ENCODE peak calls at places on chromosomes 12 and 14, in four cellular contexts. L, J, A and Z are unnamed samples.

GRCh38 chr14:58118097-58118496 is 33.9 kb downstream of the ARMH4 start:
- DNase-seq in L (no peak), J (no peak), A (no peak), Z (peak)

GRCh38 chr14:90837355-90837754 is 21.1 kb upstream of the TTC7B start:
- DNase-seq in L (no peak), J (no peak), A (no peak), Z (no peak)

GRCh38 chr14:96136361-96136760 is 68.3 kb upstream of the BDKRB2 start:
- DNase-seq in L (no peak), J (peak), A (no peak), Z (peak)

GRCh38 chr12:64419696-64420095 is 15.5 kb downstream of the XPOT start:
- DNase-seq in L (no peak), J (no peak), A (no peak), Z (no peak)

GRCh38 chr12:41942355-41942754 is 202.3 kb downstream of the GXYLT1 start:
- DNase-seq in L (no peak), J (no peak), A (no peak), Z (no peak)

GRCh38 chr14:95361373-95362179 is 41.9 kb upstream of the CLMN start:
- DNase-seq in L (peak), J (peak), A (no peak), Z (peak)

GRCh38 chr12:50699940-50700339 is 64.0 kb upstream of the ATF1 start:
- DNase-seq in L (no peak), J (no peak), A (no peak), Z (no peak)

GRCh38 chr14:98622208-98623051 is 649.6 kb downstream of the BCL11B start:
- DNase-seq in L (no peak), J (no peak), A (no peak), Z (peak)

GRCh38 chr12:3304436-3305135 is 186.4 kb upstream of the PRMT8 start:
- DNase-seq in L (no peak), J (peak), A (peak), Z (peak)

GRCh38 chr12:21538259-21538658 is 12.2 kb downstream of the SPX start:
- DNase-seq in L (no peak), J (peak), A (no peak), Z (peak)

GRCh38 chr14:73973497-73973896 is 23.4 kb downstream of the COQ6 start:
- DNase-seq in L (no peak), J (no peak), A (no peak), Z (no peak)

GRCh38 chr14:100190126-100190525 is 30.7 kb upstream of the DEGS2 start:
- DNase-seq in L (no peak), J (no peak), A (no peak), Z (peak)

GRCh38 chr12:50188280-50188781 is 21.2 kb upstream of the CERS5 start:
- DNase-seq in L (no peak), J (peak), A (no peak), Z (no peak)

GRCh38 chr14:99257122-99257672 is 14.8 kb downstream of the BCL11B start:
- DNase-seq in L (no peak), J (no peak), A (no peak), Z (no peak)

DNA sequence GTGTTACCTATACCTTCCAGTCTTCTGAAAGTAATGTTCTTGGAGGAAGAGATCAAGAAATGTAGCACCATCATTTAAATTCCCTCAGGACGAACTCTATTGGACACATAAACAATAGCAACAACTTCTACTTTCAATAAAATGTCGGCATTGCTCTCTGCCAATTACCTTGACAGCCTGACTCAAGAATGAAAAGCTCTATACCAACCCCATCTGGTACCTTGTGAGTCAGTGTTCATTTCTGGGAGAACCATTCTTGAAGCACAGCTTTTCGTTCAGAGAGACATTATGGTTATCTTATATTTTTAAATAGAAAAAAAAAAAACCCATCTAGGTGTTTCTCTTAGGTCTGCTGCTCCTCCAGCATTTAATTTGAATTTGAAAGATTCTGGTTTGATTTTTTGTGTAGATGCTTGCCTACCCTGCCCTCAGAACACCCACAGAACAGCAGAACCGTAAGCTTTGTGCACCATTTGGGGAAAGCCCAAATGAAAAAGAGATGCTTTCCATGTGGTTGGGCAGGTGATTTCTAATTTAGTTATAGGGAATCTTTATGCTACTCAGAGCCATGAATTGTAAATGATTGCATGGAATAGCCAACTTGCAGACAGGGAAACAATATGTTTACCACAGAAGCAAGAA is 156.0 kb downstream of the SAMD4A start:
- DNase-seq in L (no peak), J (peak), A (no peak), Z (peak)
- TF ChIP-seq CTCF in L (peak), J (peak), A (peak), Z (peak)

GRCh38 chr12:124742702-124743101 is 121.0 kb downstream of the SCARB1 start:
- DNase-seq in L (no peak), J (no peak), A (no peak), Z (no peak)

GRCh38 chr12:124743479-124744272 is 120.0 kb downstream of the SCARB1 start:
- DNase-seq in L (no peak), J (no peak), A (no peak), Z (no peak)

GRCh38 chr12:124745468-124745890 is 118.2 kb downstream of the SCARB1 start:
- DNase-seq in L (no peak), J (no peak), A (no peak), Z (no peak)

GRCh38 chr12:124744659-124745467 is 118.8 kb downstream of the SCARB1 start:
- DNase-seq in L (no peak), J (no peak), A (no peak), Z (peak)

DNA sequence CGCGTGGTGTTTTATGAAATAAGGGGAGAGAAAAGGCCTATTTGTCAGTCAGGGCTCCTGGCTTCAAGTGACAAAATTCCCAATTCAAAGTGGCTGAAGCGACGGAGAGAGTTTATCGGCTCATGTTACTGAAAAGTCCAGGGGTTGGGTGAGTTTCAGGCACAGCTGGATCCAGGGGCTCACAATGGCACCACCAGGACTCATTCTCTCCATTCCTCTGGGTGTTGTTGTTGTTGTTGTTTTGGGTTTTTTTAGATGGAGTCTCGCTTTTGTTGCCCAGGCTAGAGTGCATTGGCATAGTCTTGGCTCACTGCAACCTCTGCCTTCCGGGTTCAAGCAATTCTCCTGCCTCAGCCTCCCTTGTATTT is 119.4 kb downstream of the SCARB1 start:
- DNase-seq in L (no peak), J (no peak), A (no peak), Z (no peak)
- H3K4me3 ChIP-seq in L (no peak), J (no peak), A (no peak), Z (no peak)

DNA sequence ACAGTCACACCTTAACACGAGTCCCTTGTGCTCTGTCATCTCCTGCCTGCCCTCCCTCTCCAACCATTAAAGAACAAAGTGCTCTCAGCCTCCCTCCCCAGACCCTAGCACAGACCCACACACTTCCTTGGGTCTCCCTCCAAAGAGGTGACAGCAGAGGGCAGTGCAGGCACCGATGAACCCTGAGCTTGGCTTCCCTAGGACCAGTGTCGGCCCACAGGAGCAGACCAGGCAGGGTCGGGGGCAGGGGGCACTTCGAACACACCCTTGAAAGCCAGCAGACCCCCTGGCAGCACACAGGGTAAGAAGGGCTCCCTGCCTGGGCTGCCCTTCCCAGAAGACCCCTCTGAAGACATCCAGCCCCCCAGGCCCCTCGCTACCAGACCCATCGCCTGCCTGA is 7.0 kb downstream of the CDK2AP1 start:
- DNase-seq in L (no peak), J (no peak), A (no peak), Z (no peak)
- TF ChIP-seq CTCF in L (peak), J (peak), A (peak), Z (no peak)

DNA sequence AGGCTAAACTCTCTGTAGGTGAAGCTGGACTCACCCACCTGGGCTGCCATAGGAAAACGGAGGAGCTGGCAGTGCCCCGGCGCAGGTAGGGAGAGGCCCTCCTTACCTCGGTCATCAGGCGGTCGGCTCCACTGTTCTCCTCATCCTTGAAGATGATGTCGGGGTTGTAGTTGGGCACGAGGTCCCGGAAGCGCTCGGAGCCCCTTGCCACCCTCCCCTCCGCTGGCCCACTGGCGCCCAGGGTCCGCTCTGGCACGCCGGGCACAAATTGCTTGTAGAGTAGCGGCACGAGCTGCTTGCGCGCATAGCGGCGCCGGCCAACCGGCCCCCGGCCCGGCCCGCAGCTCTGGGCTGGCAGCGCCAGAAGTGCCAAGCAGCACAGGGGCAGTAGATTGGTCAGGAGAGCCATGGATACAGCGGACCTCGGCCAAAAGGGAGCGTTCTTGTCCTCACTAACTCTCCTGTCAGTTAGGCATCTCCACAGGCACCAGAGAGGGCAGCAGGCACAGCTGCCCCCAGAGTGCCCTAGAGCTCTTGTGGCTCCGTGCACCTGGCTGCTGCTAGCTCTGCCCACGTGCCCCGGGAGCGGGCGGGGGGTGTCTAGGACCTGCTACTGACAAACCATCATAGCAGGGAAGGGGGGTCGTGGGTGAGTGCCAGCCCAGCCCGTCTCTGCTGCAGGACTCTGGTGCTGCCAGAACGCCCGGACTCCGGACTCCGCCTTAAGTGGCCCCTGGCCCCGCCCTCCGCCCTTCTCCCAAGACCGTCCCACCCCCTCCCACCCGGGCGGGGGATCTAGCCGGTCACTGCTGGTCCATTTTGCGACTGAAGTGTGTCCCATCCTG is at the start of gene DHH:
- DNase-seq in L (no peak), J (no peak), A (no peak), Z (no peak)
- H3K4me3 ChIP-seq in L (peak), J (no peak), A (no peak), Z (no peak)

DNA sequence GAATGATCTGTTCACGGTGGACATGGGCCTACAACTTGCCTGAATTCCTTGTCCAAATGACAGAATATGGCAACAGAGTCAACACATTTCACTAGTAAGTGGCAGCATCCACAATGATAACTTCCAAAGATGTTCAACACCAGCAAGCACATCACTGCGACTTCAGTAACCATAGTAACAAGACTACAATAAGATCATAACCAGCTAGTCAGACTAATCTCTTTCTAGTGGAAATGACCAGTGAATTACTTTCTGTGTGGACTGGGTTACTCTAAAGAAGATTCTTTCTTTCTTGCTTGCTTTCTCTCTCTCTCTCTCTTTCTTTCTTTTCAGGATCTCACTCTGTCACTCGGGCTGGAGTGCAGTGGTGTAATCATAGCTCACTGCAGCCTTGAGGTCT is 14.6 kb upstream of the GNPTAB start:
- DNase-seq in L (no peak), J (no peak), A (no peak), Z (no peak)
- TF ChIP-seq CTCF in L (no peak), J (no peak), A (no peak), Z (no peak)

GRCh38 chr12:45801625-45802024 is 72.1 kb downstream of the ARID2 start:
- DNase-seq in L (no peak), J (no peak), A (no peak), Z (no peak)
- H3K4me3 ChIP-seq in L (no peak), J (no peak), A (no peak), Z (no peak)

DNA sequence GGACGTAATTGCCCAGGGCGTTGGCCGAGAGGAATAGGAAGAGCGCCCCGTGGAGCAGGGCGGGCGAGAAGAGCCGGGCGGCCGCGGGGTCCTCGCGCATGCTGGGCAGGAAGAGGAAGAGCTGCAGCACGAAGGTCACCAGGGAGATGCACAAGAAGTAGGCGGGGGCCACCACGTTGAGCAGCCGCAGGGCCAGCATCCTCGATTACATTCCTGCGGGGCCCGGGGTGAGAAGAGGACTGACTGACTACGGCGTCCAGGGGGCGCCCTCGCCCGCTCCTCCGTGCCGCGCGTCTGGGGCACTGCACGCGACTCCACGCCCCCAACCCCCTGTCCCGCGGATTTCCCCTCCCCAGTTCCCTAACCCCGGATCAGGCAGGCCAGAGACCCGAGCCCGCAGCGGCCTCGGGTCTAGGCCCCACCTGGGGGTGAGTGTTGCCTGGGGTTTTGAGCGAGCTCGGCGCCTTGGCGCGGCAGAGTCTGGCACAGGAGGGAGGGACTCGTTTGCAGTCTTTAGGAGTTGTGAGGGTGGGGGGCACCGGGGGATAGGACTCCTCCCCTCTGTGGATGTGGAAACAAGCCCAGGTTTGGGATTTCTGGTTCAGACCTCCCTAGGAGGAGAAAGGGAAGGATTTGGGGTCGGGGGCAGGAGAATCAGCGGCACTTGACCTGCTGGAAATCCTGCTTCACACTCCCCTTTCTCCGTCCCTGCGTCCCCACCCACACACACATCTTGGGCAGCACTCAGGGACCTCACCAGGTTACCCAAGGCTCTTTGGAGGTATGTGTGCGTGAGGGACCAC is 1.9 kb downstream of the ZDHHC22 start:
- DNase-seq in L (no peak), J (peak), A (no peak), Z (peak)
- TF ChIP-seq CTCF in L (peak), J (peak), A (peak), Z (peak)

GRCh38 chr12:24360907-24361306 is 411.4 kb upstream of the SOX5 start:
- DNase-seq in L (no peak), J (peak), A (no peak), Z (no peak)

GRCh38 chr12:24361860-24362581 is 412.6 kb upstream of the SOX5 start:
- DNase-seq in L (no peak), J (no peak), A (no peak), Z (no peak)

GRCh38 chr12:24360057-24360456 is 410.6 kb upstream of the SOX5 start:
- DNase-seq in L (no peak), J (peak), A (no peak), Z (no peak)

GRCh38 chr12:24360461-24360860 is 411.0 kb upstream of the SOX5 start:
- DNase-seq in L (no peak), J (no peak), A (no peak), Z (no peak)

GRCh38 chr12:24359418-24359817 is 409.9 kb upstream of the SOX5 start:
- DNase-seq in L (no peak), J (no peak), A (no peak), Z (no peak)
- H3K4me3 ChIP-seq in L (no peak), J (no peak), A (no peak), Z (no peak)

GRCh38 chr12:22670762-22671161 is 45.8 kb downstream of the ETNK1 start:
- DNase-seq in L (no peak), J (peak), A (no peak), Z (no peak)
- TF ChIP-seq CTCF in L (no peak), J (peak), A (peak), Z (no peak)